ENCODE peak calls at places on chromosomes 4 and X, in seven cellular contexts. V is IMR-90, K is stomach, B is esophagus muscularis mucosa, A is breast epithelium, R is HCT116, D is Peyer's patch. L is an unnamed sample.

GRCh38 chr4:85708468-85708867 is 233.5 kb downstream of the ARHGAP24 start:
- DNase-seq in V (no peak), K (no peak), B (no peak), A (no peak), R (no peak), D (no peak), L (no peak)

GRCh38 chrX:47146936-47147859 is 2.2 kb downstream of the RBM10 start:
- DNase-seq in V (no peak), K (no peak), B (no peak), A (no peak), R (no peak), D (no peak), L (no peak)

GRCh38 chrX:24934279-24934678 is 81.5 kb downstream of the ARX start:
- DNase-seq in V (no peak), K (no peak), B (no peak), A (no peak), R (no peak), D (no peak), L (no peak)

GRCh38 chrX:10457092-10457491 is 163.3 kb downstream of the MID1 start:
- DNase-seq in V (peak; percentile 63), K (no peak), B (no peak), A (no peak), R (no peak), D (no peak), L (peak; percentile 6)

GRCh38 chrX:120468071-120468470 is 1.0 kb downstream of the LAMP2 start:
- DNase-seq in V (no peak), K (no peak), B (no peak), A (no peak), R (no peak), D (no peak), L (no peak)

GRCh38 chrX:64093761-64094160 is 111.7 kb downstream of the AMER1 start:
- DNase-seq in V (peak; percentile 4), K (no peak), B (no peak), A (no peak), R (no peak), D (no peak), L (no peak)

GRCh38 chr4:13701937-13702446 is 74.5 kb upstream of the BOD1L1 start:
- DNase-seq in V (peak; percentile 62), K (no peak), B (no peak), A (no peak), R (peak; percentile 13), D (no peak), L (no peak)

GRCh38 chrX:47191331-47191730 is 2.3 kb upstream of the UBA1 start:
- DNase-seq in V (no peak), K (peak; percentile 47), B (no peak), A (no peak), R (peak; percentile 13), D (peak; percentile 56), L (no peak)

GRCh38 chr4:106369456-106370060 is 980 bp upstream of the GIMD1 start:
- DNase-seq in V (peak; percentile 86), K (no peak), B (no peak), A (no peak), R (peak; percentile 79), D (no peak), L (no peak)

GRCh38 chrX:68936186-68936585 is 107.4 kb downstream of the EFNB1 start:
- DNase-seq in V (no peak), K (peak; percentile 17), B (no peak), A (no peak), R (no peak), D (no peak), L (no peak)

GRCh38 chrX:40083120-40083978 is 14.4 kb downstream of the BCOR start:
- DNase-seq in V (no peak), K (peak; percentile 73), B (no peak), A (no peak), R (no peak), D (no peak), L (no peak)

GRCh38 chrX:103362504-103362903 is 6.2 kb downstream of the TCEAL9 start:
- DNase-seq in V (peak; percentile 57), K (no peak), B (no peak), A (no peak), R (no peak), D (no peak), L (no peak)

GRCh38 chr4:10162341-10163000 is 45.9 kb upstream of the WDR1 start:
- DNase-seq in V (no peak), K (peak; percentile 67), B (no peak), A (no peak), R (no peak), D (no peak), L (no peak)

GRCh38 chrX:70916754-70917153 is 8.2 kb upstream of the TEX11 start:
- DNase-seq in V (no peak), K (no peak), B (no peak), A (no peak), R (no peak), D (no peak), L (no peak)

GRCh38 chr4:142282870-142283431 is 563.1 kb downstream of the INPP4B start:
- DNase-seq in V (no peak), K (no peak), B (no peak), A (no peak), R (no peak), D (no peak), L (no peak)

GRCh38 chrX:47283015-47283771 is 50.4 kb downstream of the USP11 start:
- DNase-seq in V (peak; percentile 65), K (no peak), B (no peak), A (no peak), R (no peak), D (no peak), L (peak; percentile 17)

GRCh38 chr4:106201373-106201772 is 114.6 kb downstream of the TBCK start:
- DNase-seq in V (peak; percentile 12), K (no peak), B (no peak), A (no peak), R (no peak), D (no peak), L (no peak)

GRCh38 chr4:141130947-141131545 is 2.2 kb downstream of the RNF150 start:
- DNase-seq in V (no peak), K (no peak), B (no peak), A (no peak), R (no peak), D (no peak), L (no peak)

GRCh38 chr4:137853424-137853823 is 321.1 kb upstream of the PCDH18 start:
- DNase-seq in V (no peak), K (no peak), B (no peak), A (no peak), R (no peak), D (no peak), L (no peak)

GRCh38 chr4:120842046-120842445 is 80.5 kb downstream of the PRDM5 start:
- DNase-seq in V (peak; percentile 77), K (no peak), B (no peak), A (no peak), R (no peak), D (no peak), L (no peak)

GRCh38 chrX:9942086-9942485 is 25.1 kb upstream of the CLDN34 start:
- DNase-seq in V (no peak), K (no peak), B (no peak), A (no peak), R (no peak), D (no peak), L (no peak)

GRCh38 chr4:26822546-26822945 is 38.1 kb upstream of the STIM2 start:
- DNase-seq in V (no peak), K (no peak), B (no peak), A (no peak), R (no peak), D (no peak), L (no peak)

GRCh38 chr4:107261241-107261874 is 225.2 kb upstream of the DKK2 start:
- DNase-seq in V (no peak), K (no peak), B (no peak), A (no peak), R (no peak), D (no peak), L (no peak)

GRCh38 chrX:141469469-141469868 is 115.1 kb downstream of the SPANXA1 start:
- DNase-seq in V (peak; percentile 8), K (no peak), B (no peak), A (no peak), R (no peak), D (no peak), L (no peak)

GRCh38 chrX:154776753-154777152 is 14.1 kb downstream of the DKC1 start:
- DNase-seq in V (no peak), K (no peak), B (no peak), A (no peak), R (no peak), D (no peak), L (no peak)
- TF ChIP-seq POLR2A in V (no peak), K (no peak), B (no peak), A (no peak), R (no peak), D (no peak), L (no peak)

DNA sequence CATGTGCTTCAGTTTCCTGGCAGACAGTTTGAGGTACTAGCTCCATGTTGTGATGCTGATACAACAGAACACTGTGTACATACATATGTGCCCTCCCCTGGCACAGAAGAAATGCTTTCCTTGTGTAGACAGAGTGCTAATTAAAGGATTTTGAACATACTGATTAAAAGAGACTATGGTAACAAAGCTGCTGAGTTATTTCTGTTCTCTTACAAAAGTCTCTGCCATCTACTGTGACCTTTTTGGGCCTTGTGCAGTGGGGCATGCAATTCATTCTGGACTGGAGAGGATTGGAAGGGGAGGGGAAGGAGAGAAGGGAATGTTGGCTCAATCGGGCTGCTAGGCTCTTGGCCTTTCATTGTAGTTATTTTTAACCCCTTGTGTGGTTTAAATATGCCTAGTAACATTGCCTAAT is 6.0 kb downstream of the PDLIM5 start:
- DNase-seq in V (no peak), K (no peak), B (no peak), A (no peak), R (no peak), D (no peak), L (peak; percentile 55)
- H3K4me1 ChIP-seq in V (peaks cover 4% of the 10 kb centered on the region), K (peaks cover 97% of the 10 kb centered on the region), B (peaks cover 86% of the 10 kb centered on the region), A (peaks cover 6% of the 10 kb centered on the region), R (peaks cover 44% of the 10 kb centered on the region), D (no peaks in the 10 kb centered on the region), L (peaks cover 67% of the 10 kb centered on the region)

GRCh38 chrX:129953334-129953648 is 29.1 kb upstream of the BCORL1 start:
- DNase-seq in V (no peak), K (no peak), B (no peak), A (no peak), R (no peak), D (no peak), L (no peak)
- H3K4me3 ChIP-seq in V (no peak overlapping the region), K (peak overlapping the region; percentile 37), B (peak overlapping the region; percentile 57), A (peak overlapping the region; percentile 52), R (no peak overlapping the region), D (peak overlapping the region; percentile 51), L (peak overlapping the region; percentile 44)

DNA sequence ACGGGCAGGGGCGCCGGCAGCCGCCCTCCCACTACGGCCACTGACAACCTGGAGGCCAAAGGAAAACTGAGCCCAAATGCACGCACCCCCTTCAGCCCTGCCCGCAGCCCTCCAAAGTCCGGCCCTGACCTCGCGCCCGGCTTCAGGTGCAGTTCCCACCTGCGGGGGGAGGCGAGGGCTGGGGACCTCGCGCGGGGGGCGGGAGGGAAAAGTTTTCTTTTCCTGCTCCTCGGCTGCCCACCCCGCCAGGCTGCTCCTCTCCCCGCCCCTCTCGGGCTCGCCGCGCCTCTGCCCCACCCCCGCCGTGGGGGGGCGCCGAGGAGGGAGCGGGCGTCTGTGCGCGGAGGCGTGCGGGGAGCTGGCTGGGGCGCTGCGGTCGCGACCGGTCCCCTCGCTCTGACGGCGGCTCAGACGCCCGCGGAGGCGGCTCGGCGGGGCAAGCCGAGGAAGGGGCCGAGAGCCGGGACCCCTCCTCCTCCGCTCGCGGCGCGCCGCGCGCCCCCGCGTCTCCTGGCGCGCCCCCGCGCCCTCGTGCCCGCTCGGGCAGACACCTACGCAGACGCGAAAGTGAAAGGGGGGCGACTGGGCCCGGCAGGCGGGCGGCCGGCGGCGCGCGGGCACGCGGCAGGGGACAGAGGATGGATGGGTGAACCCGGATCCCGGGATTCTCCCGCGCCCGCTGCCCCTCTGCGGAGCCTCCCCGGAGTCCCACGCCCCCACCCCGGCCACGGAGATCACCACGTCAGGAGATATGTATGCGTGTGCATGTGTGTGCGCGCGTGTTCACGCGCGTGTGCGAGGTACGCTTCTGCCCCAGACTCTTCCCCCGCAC is 3.1 kb upstream of the NR3C2 start:
- DNase-seq in V (no peak), K (peak; percentile 66), B (no peak), A (peak; percentile 59), R (no peak), D (peak; percentile 88), L (peak; percentile 85)
- TF ChIP-seq POLR2A in V (no peak), K (no peak), B (no peak), A (no peak), R (no peak), D (peak; percentile 24), L (no peak)

L was measured in heart left ventricle.